ENCODE peak calls at places on chromosomes 13 and 19, in four cellular contexts. R is SK-N-SH, L is HCT116, M is H1. Y is an unnamed sample.
A peak's percentile ranks its signal among the peaks of the same experiment; 100 is the strongest.

GRCh38 chr13:99386911-99387788 is 80.0 kb upstream of the GPR183 start:
- DNase-seq in R (peak; percentile 58), L (peak; percentile 12), M (peak; percentile 95), Y (no peak)

GRCh38 chr19:2986951-2987491 is 9.7 kb downstream of the TLE6 start:
- DNase-seq in R (peak; percentile 88), L (no peak), M (peak; percentile 67), Y (no peak)

GRCh38 chr19:36215276-36216171 is 618 bp downstream of the ZNF146 start:
- DNase-seq in R (peak; percentile 36), L (no peak), M (no peak), Y (no peak)

GRCh38 chr13:23087884-23088283 is 92.9 kb upstream of the SGCG start:
- DNase-seq in R (peak; percentile 34), L (peak; percentile 35), M (peak; percentile 69), Y (peak; percentile 45)

GRCh38 chr19:7395793-7396192 is 47.1 kb downstream of the ARHGEF18 start:
- DNase-seq in R (no peak), L (no peak), M (no peak), Y (no peak)

GRCh38 chr13:88483202-88483601 is 812.0 kb downstream of the SLITRK5 start:
- DNase-seq in R (no peak), L (no peak), M (no peak), Y (no peak)

GRCh38 chr19:35118268-35119026 is 2.8 kb downstream of the FXYD3 start:
- DNase-seq in R (no peak), L (no peak), M (no peak), Y (peak; percentile 50)

GRCh38 chr19:38224014-38224862 is at the start of gene DPF1:
- DNase-seq in R (peak; percentile 99), L (peak; percentile 54), M (peak; percentile 94), Y (peak; percentile 89)

GRCh38 chr19:6678690-6679109 is 8.7 kb upstream of the TNFSF14 start:
- DNase-seq in R (no peak), L (no peak), M (no peak), Y (no peak)

GRCh38 chr13:23714672-23715071 is 144.5 kb downstream of the TNFRSF19 start:
- DNase-seq in R (no peak), L (no peak), M (no peak), Y (no peak)

GRCh38 chr13:106109391-106109791 is 426.1 kb downstream of the EFNB2 start:
- DNase-seq in R (no peak), L (no peak), M (no peak), Y (no peak)

GRCh38 chr13:97371486-97372109 is 62.4 kb upstream of the RAP2A start:
- DNase-seq in R (no peak), L (no peak), M (no peak), Y (no peak)

GRCh38 chr19:18636183-18636968 is 452 bp upstream of the KLHL26 start:
- DNase-seq in R (peak; percentile 99), L (peak; percentile 87), M (peak; percentile 100), Y (peak; percentile 98)

GRCh38 chr13:39297664-39298171 is 259.5 kb downstream of the NHLRC3 start:
- DNase-seq in R (no peak), L (no peak), M (no peak), Y (no peak)

GRCh38 chr19:39557791-39558622 is 18.0 kb upstream of the EID2 start:
- DNase-seq in R (no peak), L (no peak), M (no peak), Y (peak; percentile 78)

GRCh38 chr19:51594774-51595109 is 23.7 kb downstream of the ZNF175 start:
- DNase-seq in R (no peak), L (no peak), M (no peak), Y (no peak)

GRCh38 chr19:51410950-51411748 is 6.3 kb downstream of the SIGLEC10 start:
- DNase-seq in R (no peak), L (no peak), M (no peak), Y (no peak)

GRCh38 chr19:13849991-13850909 is 26.7 kb upstream of the NANOS3 start:
- DNase-seq in R (peak; percentile 89), L (no peak), M (peak; percentile 88), Y (no peak)

GRCh38 chr19:41373993-41374392 is 2.3 kb upstream of the TMEM91 start:
- DNase-seq in R (peak; percentile 94), L (no peak), M (no peak), Y (no peak)

GRCh38 chr13:110797230-110797877 is 83.9 kb downstream of the ING1 start:
- DNase-seq in R (no peak), L (no peak), M (no peak), Y (no peak)

GRCh38 chr13:78881054-78881453 is 222.1 kb upstream of the OBI1 start:
- DNase-seq in R (peak; percentile 64), L (no peak), M (no peak), Y (no peak)

GRCh38 chr13:46668302-46668720 is 115.3 kb downstream of the LRCH1 start:
- DNase-seq in R (no peak), L (no peak), M (no peak), Y (no peak)

GRCh38 chr19:50380767-50381166 is 3.4 kb upstream of the POLD1 start:
- DNase-seq in R (no peak), L (no peak), M (no peak), Y (no peak)
- TF ChIP-seq JUND in R (no peak), L (no peak), M (no peak), Y (no peak)

DNA sequence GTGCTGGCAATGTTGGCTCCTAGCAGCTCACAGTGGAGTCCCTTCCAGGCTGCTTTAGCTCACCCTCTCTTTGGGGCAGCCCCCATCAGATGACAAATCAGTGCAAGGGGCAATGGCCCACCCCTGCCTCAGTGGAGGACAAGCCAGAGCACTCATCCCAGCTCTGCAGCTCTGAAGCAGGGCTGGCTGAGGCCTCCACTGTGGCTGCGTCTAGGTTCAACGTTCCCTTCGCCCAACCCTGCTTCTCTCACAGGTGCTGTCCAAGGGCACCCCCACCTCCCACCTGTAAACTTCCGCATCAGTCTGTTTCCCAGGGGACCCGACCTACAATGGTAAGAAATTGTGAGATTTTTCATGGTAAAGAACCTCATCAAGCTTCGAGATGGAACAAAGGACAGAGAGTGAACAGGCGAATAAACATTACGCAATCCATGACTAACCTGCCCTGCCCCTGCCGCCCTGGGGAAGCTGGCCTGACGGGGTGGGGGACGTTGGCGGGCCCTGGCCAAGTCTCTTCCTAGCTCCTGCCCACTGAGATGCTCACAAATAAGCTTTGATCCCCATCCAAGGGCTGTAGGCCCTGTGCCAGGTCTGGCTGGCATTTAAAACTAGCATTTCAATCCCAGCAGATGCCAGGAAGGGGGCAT is 40.5 kb downstream of the DZIP1 start:
- DNase-seq in R (no peak), L (no peak), M (no peak), Y (no peak)
- TF ChIP-seq JUND in R (no peak), L (no peak), M (no peak), Y (no peak)

DNA sequence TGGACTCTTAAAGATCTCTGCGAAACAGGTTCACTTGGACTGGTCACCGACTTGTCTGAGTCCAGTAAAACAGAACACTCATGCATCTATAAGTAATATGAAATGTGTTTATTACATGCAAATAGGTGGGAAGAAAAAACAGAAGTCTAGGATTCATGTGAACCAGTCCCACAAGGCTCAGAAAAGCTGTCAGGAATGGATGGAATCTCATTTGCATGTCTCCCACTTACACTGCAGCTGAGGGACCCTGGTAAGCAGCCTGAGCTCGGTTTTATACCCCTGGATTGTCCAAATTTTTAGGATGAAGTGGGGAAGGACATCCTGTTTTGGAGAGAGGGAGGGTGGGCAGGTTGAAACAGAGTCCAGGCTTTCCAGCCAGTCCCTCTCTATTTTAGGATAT is 1545.1 kb upstream of the PCDH20 start:
- DNase-seq in R (no peak), L (no peak), M (no peak), Y (no peak)
- TF ChIP-seq JUND in R (no peak), L (no peak), M (no peak), Y (no peak)

GRCh38 chr13:84455143-84455905 is 573.0 kb upstream of the SLITRK1 start:
- DNase-seq in R (peak; percentile 1), L (no peak), M (no peak), Y (no peak)
- TF ChIP-seq JUND in R (no peak), L (no peak), M (no peak), Y (no peak)

GRCh38 chr19:33039108-33039599 is 25.5 kb downstream of the RHPN2 start:
- DNase-seq in R (no peak), L (no peak), M (no peak), Y (no peak)
- TF ChIP-seq JUND in R (no peak), L (no peak), M (no peak), Y (no peak)

DNA sequence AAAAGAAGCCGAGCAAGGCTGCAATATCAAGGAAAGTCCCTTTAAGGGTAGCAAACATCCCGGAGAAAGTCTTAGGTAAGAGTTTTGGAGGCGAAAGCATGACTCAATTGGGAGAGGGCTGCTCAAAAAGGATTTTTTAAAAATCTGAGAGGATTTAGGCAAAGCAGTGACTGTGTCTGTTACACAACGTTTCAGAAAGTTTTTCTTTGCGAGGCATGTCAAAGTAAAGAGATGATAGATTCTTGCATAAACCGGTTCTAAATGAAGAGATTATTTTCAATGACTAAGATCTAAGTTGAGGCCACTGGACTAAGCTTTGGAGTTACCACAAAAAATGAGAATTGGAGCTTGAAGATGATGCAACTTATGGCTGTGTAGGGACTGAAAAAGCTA is 43.7 kb upstream of the ENOX1 start:
- DNase-seq in R (no peak), L (no peak), M (no peak), Y (no peak)
- TF ChIP-seq JUND in R (no peak), L (no peak), M (no peak), Y (no peak)

GRCh38 chr19:4371209-4371897 is 28.0 kb downstream of the MPND start:
- DNase-seq in R (no peak), L (no peak), M (no peak), Y (no peak)

GRCh38 chr19:4371898-4372629 is 28.3 kb downstream of the SH3GL1 start:
- DNase-seq in R (no peak), L (no peak), M (peak; percentile 43), Y (no peak)

GRCh38 chr19:4369888-4370260 is 26.5 kb downstream of the MPND start:
- DNase-seq in R (no peak), L (no peak), M (peak; percentile 74), Y (no peak)

GRCh38 chr19:4369109-4369887 is 25.9 kb downstream of the MPND start:
- DNase-seq in R (no peak), L (no peak), M (peak; percentile 55), Y (no peak)

GRCh38 chr19:4370418-4371041 is 27.2 kb downstream of the MPND start:
- DNase-seq in R (no peak), L (no peak), M (peak; percentile 44), Y (no peak)
- TF ChIP-seq JUND in R (no peak), L (no peak), M (no peak), Y (no peak)

GRCh38 chr19:16161848-16162247 is 11.5 kb downstream of the CIB3 start:
- DNase-seq in R (no peak), L (peak; percentile 65), M (no peak), Y (no peak)
- TF ChIP-seq JUND in R (peak; percentile 65), L (peak; percentile 76), M (no peak), Y (no peak)

GRCh38 chr19:54517483-54517882 is 14.9 kb downstream of the LAIR2 start:
- DNase-seq in R (no peak), L (no peak), M (peak; percentile 46), Y (peak; percentile 56)

GRCh38 chr19:54518844-54519243 is 16.2 kb downstream of the LAIR2 start:
- DNase-seq in R (no peak), L (no peak), M (no peak), Y (no peak)

GRCh38 chr19:54515156-54515555 is 12.5 kb downstream of the LAIR2 start:
- DNase-seq in R (no peak), L (no peak), M (no peak), Y (no peak)
- TF ChIP-seq JUND in R (no peak), L (no peak), M (no peak), Y (no peak)

Y was measured in T47D.